ENCODE peak calls at places on chromosomes 3 and 15, in four cellular contexts. One of them, this sample, is unnamed.

GRCh38 chr3:66303556-66303955 is 82.8 kb downstream of the SLC25A26 start:
- DNase-seq in GM04504: no peak
- DNase-seq in posterior vena cava: no peak
- DNase-seq in COR-L47: no peak
- DNase-seq in this sample: no peak

GRCh38 chr3:10522646-10523303 is 17.4 kb upstream of the ATP2B2 start:
- DNase-seq in GM04504: no peak
- DNase-seq in posterior vena cava: no peak
- DNase-seq in COR-L47: no peak
- DNase-seq in this sample: peak

GRCh38 chr3:170037463-170038433 is at the start of gene GPR160:
- DNase-seq in posterior vena cava: peak
- DNase-seq in COR-L47: peak
- DNase-seq in GM04504: no peak
- DNase-seq in this sample: no peak

GRCh38 chr3:25696019-25696418 is 31.3 kb upstream of the TOP2B start:
- DNase-seq in posterior vena cava: no peak
- DNase-seq in COR-L47: no peak
- DNase-seq in GM04504: no peak
- DNase-seq in this sample: no peak

GRCh38 chr3:5635746-5636145 is 448.2 kb downstream of the EDEM1 start:
- DNase-seq in posterior vena cava: no peak
- DNase-seq in GM04504: no peak
- DNase-seq in COR-L47: no peak
- DNase-seq in this sample: no peak

GRCh38 chr3:4897765-4898453 is 81.3 kb upstream of the BHLHE40 start:
- DNase-seq in posterior vena cava: no peak
- DNase-seq in COR-L47: no peak
- DNase-seq in GM04504: no peak
- DNase-seq in this sample: no peak

GRCh38 chr15:43067717-43068461 is 37.9 kb downstream of the UBR1 start:
- DNase-seq in posterior vena cava: no peak
- DNase-seq in COR-L47: no peak
- DNase-seq in GM04504: no peak
- DNase-seq in this sample: no peak

GRCh38 chr15:35697549-35698299 is 151.8 kb upstream of the DPH6 start:
- DNase-seq in posterior vena cava: no peak
- DNase-seq in GM04504: no peak
- DNase-seq in COR-L47: peak
- DNase-seq in this sample: no peak

GRCh38 chr3:69087030-69087791 is 2.5 kb downstream of the ARL6IP5 start:
- DNase-seq in COR-L47: no peak
- DNase-seq in posterior vena cava: no peak
- DNase-seq in GM04504: no peak
- DNase-seq in this sample: no peak

GRCh38 chr15:39887832-39888231 is 32.2 kb downstream of the GPR176 start:
- DNase-seq in COR-L47: peak
- DNase-seq in posterior vena cava: no peak
- DNase-seq in GM04504: peak
- DNase-seq in this sample: no peak

GRCh38 chr15:48090115-48090514 is 30.7 kb upstream of the SLC24A5 start:
- DNase-seq in posterior vena cava: no peak
- DNase-seq in COR-L47: peak
- DNase-seq in GM04504: no peak
- DNase-seq in this sample: no peak

GRCh38 chr3:157572559-157573270 is 69.5 kb upstream of the VEPH1 start:
- DNase-seq in GM04504: no peak
- DNase-seq in posterior vena cava: no peak
- DNase-seq in COR-L47: peak
- DNase-seq in this sample: no peak

GRCh38 chr3:181723568-181724431 is 12.1 kb downstream of the SOX2 start:
- DNase-seq in GM04504: no peak
- DNase-seq in COR-L47: no peak
- DNase-seq in posterior vena cava: no peak
- DNase-seq in this sample: no peak

GRCh38 chr3:190854062-190854461 is 8.4 kb downstream of the GMNC start:
- DNase-seq in posterior vena cava: no peak
- DNase-seq in GM04504: no peak
- DNase-seq in COR-L47: no peak
- DNase-seq in this sample: no peak

GRCh38 chr3:25572919-25573385 is 91.8 kb downstream of the TOP2B start:
- DNase-seq in COR-L47: no peak
- DNase-seq in posterior vena cava: no peak
- DNase-seq in GM04504: no peak
- DNase-seq in this sample: no peak

GRCh38 chr3:100170492-100170891 is 56.2 kb upstream of the FILIP1L start:
- DNase-seq in GM04504: no peak
- DNase-seq in posterior vena cava: no peak
- DNase-seq in COR-L47: no peak
- DNase-seq in this sample: no peak

GRCh38 chr15:98763179-98763578 is 114.8 kb downstream of the IGF1R start:
- DNase-seq in posterior vena cava: no peak
- DNase-seq in COR-L47: no peak
- DNase-seq in GM04504: no peak
- DNase-seq in this sample: no peak

GRCh38 chr3:195872800-195873199 is 35.6 kb downstream of the TNK2 start:
- DNase-seq in GM04504: no peak
- DNase-seq in posterior vena cava: no peak
- DNase-seq in COR-L47: no peak
- DNase-seq in this sample: no peak

GRCh38 chr15:48336940-48337339 is 5.7 kb downstream of the DUT start:
- DNase-seq in posterior vena cava: no peak
- DNase-seq in GM04504: no peak
- DNase-seq in COR-L47: no peak
- DNase-seq in this sample: no peak